ENCODE peak calls at places on chromosomes 6 and 20, in five cellular contexts. One of them, this sample, is unnamed.

GRCh38 chr6:30147096-30147495 is 11.2 kb downstream of the TRIM40 start:
- DNase-seq in K562: no peak
- DNase-seq in H1: no peak
- DNase-seq in HepG2: no peak
- DNase-seq in GM12878: no peak
- DNase-seq in this sample: no peak

GRCh38 chr20:33963756-33964155 is 30.0 kb upstream of the RALY start:
- DNase-seq in K562: no peak
- DNase-seq in H1: no peak
- DNase-seq in HepG2: no peak
- DNase-seq in GM12878: no peak
- DNase-seq in this sample: no peak

GRCh38 chr6:147204843-147205311 is 660 bp downstream of the STXBP5 start:
- DNase-seq in K562: no peak
- DNase-seq in H1: no peak
- DNase-seq in HepG2: no peak
- DNase-seq in GM12878: no peak
- DNase-seq in this sample: no peak

GRCh38 chr6:157912326-157912725 is 69.3 kb upstream of the SYNJ2 start:
- DNase-seq in K562: no peak
- DNase-seq in H1: no peak
- DNase-seq in HepG2: no peak
- DNase-seq in GM12878: no peak
- DNase-seq in this sample: peak; percentile 29

GRCh38 chr6:167731731-167732422 is 94.8 kb upstream of the AFDN start:
- DNase-seq in K562: no peak
- DNase-seq in H1: no peak
- DNase-seq in HepG2: no peak
- DNase-seq in GM12878: no peak
- DNase-seq in this sample: no peak

GRCh38 chr20:14761903-14762302 is 424.5 kb upstream of the FLRT3 start:
- DNase-seq in K562: no peak
- DNase-seq in H1: no peak
- DNase-seq in HepG2: no peak
- DNase-seq in GM12878: no peak
- DNase-seq in this sample: peak; percentile 8

GRCh38 chr6:143232849-143233248 is 172.2 kb downstream of the AIG1 start:
- DNase-seq in K562: peak; percentile 56
- DNase-seq in H1: peak; percentile 68
- DNase-seq in HepG2: peak; percentile 65
- DNase-seq in GM12878: peak; percentile 2
- DNase-seq in this sample: peak; percentile 68

GRCh38 chr6:20237677-20238460 is 25.6 kb upstream of the MBOAT1 start:
- DNase-seq in K562: no peak
- DNase-seq in H1: no peak
- DNase-seq in HepG2: no peak
- DNase-seq in GM12878: no peak
- DNase-seq in this sample: peak; percentile 16

GRCh38 chr20:31695849-31696804 is 26.5 kb downstream of the BCL2L1 start:
- DNase-seq in K562: no peak
- DNase-seq in H1: no peak
- DNase-seq in HepG2: peak; percentile 100
- DNase-seq in GM12878: no peak
- DNase-seq in this sample: no peak

GRCh38 chr6:152356659-152357058 is 280.5 kb downstream of the SYNE1 start:
- DNase-seq in K562: no peak
- DNase-seq in H1: no peak
- DNase-seq in HepG2: peak; percentile 63
- DNase-seq in GM12878: no peak
- DNase-seq in this sample: peak; percentile 64

GRCh38 chr6:103983000-103983399 is 876.7 kb downstream of the HACE1 start:
- DNase-seq in K562: no peak
- DNase-seq in H1: no peak
- DNase-seq in HepG2: no peak
- DNase-seq in GM12878: no peak
- DNase-seq in this sample: no peak

GRCh38 chr6:149925253-149925973 is 2.5 kb upstream of the RAET1G start:
- DNase-seq in K562: no peak
- DNase-seq in H1: peak; percentile 47
- DNase-seq in HepG2: no peak
- DNase-seq in GM12878: no peak
- DNase-seq in this sample: peak; percentile 32

GRCh38 chr20:31751126-31751525 is 12.0 kb downstream of the TPX2 start:
- DNase-seq in K562: no peak
- DNase-seq in H1: no peak
- DNase-seq in HepG2: no peak
- DNase-seq in GM12878: no peak
- DNase-seq in this sample: no peak

GRCh38 chr6:36559394-36559793 is 12.1 kb upstream of the STK38 start:
- DNase-seq in K562: no peak
- DNase-seq in H1: no peak
- DNase-seq in HepG2: no peak
- DNase-seq in GM12878: no peak
- DNase-seq in this sample: no peak

GRCh38 chr6:134041093-134041492 is 11.3 kb downstream of the SLC2A12 start:
- DNase-seq in K562: no peak
- DNase-seq in H1: no peak
- DNase-seq in HepG2: no peak
- DNase-seq in GM12878: no peak
- DNase-seq in this sample: no peak

GRCh38 chr6:144138542-144138941 is 11.8 kb upstream of the STX11 start:
- DNase-seq in K562: no peak
- DNase-seq in H1: no peak
- DNase-seq in HepG2: no peak
- DNase-seq in GM12878: no peak
- DNase-seq in this sample: no peak

GRCh38 chr6:32081168-32081624 is 27.9 kb downstream of the TNXB start:
- DNase-seq in K562: peak; percentile 77
- DNase-seq in H1: no peak
- DNase-seq in HepG2: no peak
- DNase-seq in GM12878: no peak
- DNase-seq in this sample: no peak

GRCh38 chr20:41697861-41698559 is 79.8 kb upstream of the CHD6 start:
- DNase-seq in K562: peak; percentile 45
- DNase-seq in H1: no peak
- DNase-seq in HepG2: peak; percentile 52
- DNase-seq in GM12878: no peak
- DNase-seq in this sample: peak; percentile 77

GRCh38 chr6:54244430-54244829 is 63.8 kb upstream of the TINAG start:
- DNase-seq in K562: no peak
- DNase-seq in H1: no peak
- DNase-seq in HepG2: peak; percentile 18
- DNase-seq in GM12878: no peak
- DNase-seq in this sample: peak; percentile 60

GRCh38 chr6:144895890-144896289 is 610.8 kb downstream of the UTRN start:
- DNase-seq in K562: no peak
- DNase-seq in H1: no peak
- DNase-seq in HepG2: no peak
- DNase-seq in GM12878: no peak
- DNase-seq in this sample: peak; percentile 16

GRCh38 chr6:3888153-3888957 is 39.2 kb downstream of the FAM50B start:
- DNase-seq in K562: no peak
- DNase-seq in H1: no peak
- DNase-seq in HepG2: no peak
- DNase-seq in GM12878: no peak
- DNase-seq in this sample: no peak

GRCh38 chr20:61543931-61544745 is 292.1 kb downstream of the CDH4 start:
- DNase-seq in K562: no peak
- DNase-seq in H1: no peak
- DNase-seq in HepG2: no peak
- DNase-seq in GM12878: no peak
- DNase-seq in this sample: no peak

GRCh38 chr20:5156670-5157448 is 30.1 kb downstream of the CDS2 start:
- DNase-seq in K562: no peak
- DNase-seq in H1: no peak
- DNase-seq in HepG2: peak; percentile 70
- DNase-seq in GM12878: no peak
- DNase-seq in this sample: no peak

GRCh38 chr6:98142839-98143238 is 691.5 kb upstream of the POU3F2 start:
- DNase-seq in K562: no peak
- DNase-seq in H1: no peak
- DNase-seq in HepG2: no peak
- DNase-seq in GM12878: no peak
- DNase-seq in this sample: no peak

GRCh38 chr20:17507032-17507431 is 24.1 kb downstream of the BFSP1 start:
- DNase-seq in K562: no peak
- DNase-seq in H1: no peak
- DNase-seq in HepG2: no peak
- DNase-seq in GM12878: no peak
- DNase-seq in this sample: no peak

GRCh38 chr20:11001767-11002540 is 328.2 kb upstream of the JAG1 start:
- DNase-seq in K562: no peak
- DNase-seq in H1: no peak
- DNase-seq in HepG2: peak; percentile 74
- DNase-seq in GM12878: no peak
- DNase-seq in this sample: no peak

GRCh38 chr6:45422541-45423110 is 44.9 kb upstream of the SUPT3H start:
- DNase-seq in K562: no peak
- DNase-seq in H1: no peak
- DNase-seq in HepG2: no peak
- DNase-seq in GM12878: no peak
- DNase-seq in this sample: peak; percentile 62

GRCh38 chr20:4681971-4682370 is 39.7 kb upstream of the PRND start:
- DNase-seq in K562: no peak
- DNase-seq in H1: no peak
- DNase-seq in HepG2: no peak
- DNase-seq in GM12878: no peak
- DNase-seq in this sample: no peak

GRCh38 chr6:14119764-14120163 is 2.2 kb downstream of the CD83 start:
- DNase-seq in K562: no peak
- DNase-seq in H1: no peak
- DNase-seq in HepG2: no peak
- DNase-seq in GM12878: no peak
- DNase-seq in this sample: no peak

GRCh38 chr6:141513830-141514229 is 618.9 kb upstream of the GJE1 start:
- DNase-seq in K562: no peak
- DNase-seq in H1: no peak
- DNase-seq in HepG2: no peak
- DNase-seq in GM12878: no peak
- DNase-seq in this sample: no peak
- TF ChIP-seq CREB1 in K562: no peak
- TF ChIP-seq CREB1 in H1: no peak
- TF ChIP-seq CREB1 in HepG2: no peak
- TF ChIP-seq CREB1 in GM12878: no peak
- TF ChIP-seq CREB1 in this sample: no peak

DNA sequence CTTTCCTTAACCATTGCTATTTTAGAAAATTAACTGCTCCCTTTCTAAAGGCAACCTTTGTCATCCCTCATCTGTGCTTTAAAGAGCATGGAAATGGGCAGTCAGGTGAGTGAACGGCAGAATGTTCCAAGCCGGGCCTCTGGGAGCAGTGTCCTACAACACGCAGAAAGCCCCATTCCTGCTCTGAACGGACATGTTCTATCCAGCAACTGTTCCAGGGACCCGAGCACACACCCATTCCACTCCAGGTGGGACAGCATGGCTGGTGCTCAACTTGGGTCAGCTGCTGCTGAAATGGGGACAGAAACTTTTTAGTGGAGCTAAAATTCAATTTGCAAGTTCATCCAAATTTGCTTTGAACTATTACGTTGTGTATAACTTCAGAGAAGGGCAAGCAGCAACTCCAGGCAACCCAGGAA is 26.7 kb downstream of the DIDO1 start:
- DNase-seq in K562: no peak
- DNase-seq in H1: no peak
- DNase-seq in HepG2: peak; percentile 66
- DNase-seq in GM12878: no peak
- DNase-seq in this sample: peak; percentile 78
- H3K4me2 ChIP-seq in K562: no peak overlapping the region
- H3K4me2 ChIP-seq in H1: peak overlapping the region; percentile 52
- H3K4me2 ChIP-seq in HepG2: peak overlapping the region; percentile 50
- H3K4me2 ChIP-seq in GM12878: peak overlapping the region; percentile 91
- H3K4me2 ChIP-seq in this sample: peak overlapping the region; percentile 63

GRCh38 chr6:10722820-10723651 is at the start of gene TMEM14C:
- DNase-seq in K562: peak; percentile 97
- DNase-seq in H1: peak; percentile 98
- DNase-seq in HepG2: peak; percentile 99
- DNase-seq in GM12878: peak; percentile 71
- DNase-seq in this sample: peak; percentile 100

GRCh38 chr6:10722570-10722819 is 375 bp upstream of the TMEM14C start:
- DNase-seq in K562: no peak
- DNase-seq in H1: no peak
- DNase-seq in HepG2: no peak
- DNase-seq in GM12878: no peak
- DNase-seq in this sample: no peak

GRCh38 chr6:10719386-10720228 is 3.3 kb upstream of the TMEM14C start:
- DNase-seq in K562: no peak
- DNase-seq in H1: no peak
- DNase-seq in HepG2: peak; percentile 72
- DNase-seq in GM12878: no peak
- DNase-seq in this sample: no peak

GRCh38 chr6:10721850-10722569 is 860 bp upstream of the TMEM14C start:
- DNase-seq in K562: no peak
- DNase-seq in H1: no peak
- DNase-seq in HepG2: peak; percentile 28
- DNase-seq in GM12878: no peak
- DNase-seq in this sample: no peak

GRCh38 chr6:10720229-10720959 is 2.5 kb upstream of the TMEM14C start:
- DNase-seq in K562: no peak
- DNase-seq in H1: no peak
- DNase-seq in HepG2: peak; percentile 24
- DNase-seq in GM12878: no peak
- DNase-seq in this sample: no peak
- H3K4me3 ChIP-seq in K562: no peak overlapping the region
- H3K4me3 ChIP-seq in H1: no peak overlapping the region
- H3K4me3 ChIP-seq in HepG2: peak overlapping the region; percentile 56
- H3K4me3 ChIP-seq in GM12878: peak overlapping the region; percentile 76
- H3K4me3 ChIP-seq in this sample: no peak overlapping the region

DNA sequence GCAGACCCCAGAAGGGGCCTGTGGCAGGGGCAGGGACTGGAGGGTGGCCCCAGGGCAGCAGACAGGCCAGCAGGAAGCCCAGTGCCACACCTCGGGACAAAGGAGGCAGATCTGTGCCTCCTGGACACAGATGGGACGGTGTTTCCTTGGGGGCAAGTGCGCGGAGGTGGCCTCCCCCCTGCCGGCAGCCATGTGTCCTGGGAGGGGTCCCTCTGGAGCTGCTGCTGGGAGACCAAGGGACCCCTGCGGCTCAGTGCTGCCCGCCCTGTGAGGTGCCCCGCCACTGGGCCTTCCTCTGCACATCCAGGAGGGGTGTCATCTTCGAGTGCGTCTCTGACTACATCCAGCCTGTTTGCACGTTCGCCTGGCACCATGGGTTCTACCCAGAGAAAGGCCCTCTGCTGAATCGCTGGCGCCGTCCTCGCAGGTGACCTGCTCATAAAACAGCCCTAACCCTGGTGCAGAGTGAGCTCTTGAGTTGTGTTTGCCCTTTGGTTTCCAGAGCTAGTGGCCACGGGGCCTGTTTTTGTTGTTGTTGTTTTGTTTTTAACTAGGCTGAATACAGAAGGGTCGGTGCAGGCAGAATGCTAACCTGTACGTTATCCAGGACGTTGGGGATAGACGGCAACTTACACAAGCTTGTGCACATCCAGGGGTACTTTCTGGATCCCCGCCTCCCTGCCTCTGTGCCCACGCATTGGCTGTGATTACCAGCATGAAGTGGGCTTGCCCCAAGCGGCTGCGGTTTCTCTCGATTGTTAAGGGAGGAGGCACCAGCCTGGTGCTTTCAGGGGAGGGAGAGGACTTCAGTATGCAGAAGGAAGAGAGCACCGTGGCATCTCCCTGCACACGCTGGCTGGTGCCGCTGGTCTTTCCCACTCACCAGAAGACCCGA is 1.3 kb upstream of the KCNQ2 start:
- DNase-seq in K562: no peak
- DNase-seq in H1: no peak
- DNase-seq in HepG2: no peak
- DNase-seq in GM12878: no peak
- DNase-seq in this sample: no peak
- TF ChIP-seq CREB1 in K562: no peak
- TF ChIP-seq CREB1 in H1: no peak
- TF ChIP-seq CREB1 in HepG2: no peak
- TF ChIP-seq CREB1 in GM12878: no peak
- TF ChIP-seq CREB1 in this sample: no peak